ENCODE peak calls at places on chromosomes 5 and 9, in four cellular contexts. K is right atrium auricular region, Z is brain microvascular endothelial cell, P is GM06990. R is an unnamed sample.

GRCh38 chr5:155049569-155050383 is 36.2 kb downstream of the KIF4B start:
- DNase-seq in Z (no peak), P (no peak), K (no peak), R (no peak)

GRCh38 chr5:137506296-137506695 is 7.2 kb upstream of the SPOCK1 start:
- DNase-seq in Z (no peak), K (no peak), P (no peak), R (no peak)

GRCh38 chr5:57082441-57083067 is 91.3 kb upstream of the GPBP1 start:
- DNase-seq in Z (peak), P (no peak), K (no peak), R (no peak)

GRCh38 chr5:171484460-171484899 is 65.0 kb downstream of the FGF18 start:
- DNase-seq in P (no peak), Z (peak), K (no peak), R (peak)

GRCh38 chr9:92934321-92934720 is 13.0 kb upstream of the FGD3 start:
- DNase-seq in Z (no peak), K (no peak), P (no peak), R (no peak)

GRCh38 chr9:124210697-124211096 is 47.1 kb upstream of the NEK6 start:
- DNase-seq in P (no peak), K (no peak), Z (no peak), R (no peak)

GRCh38 chr5:113264061-113264460 is 170.7 kb downstream of the TSSK1B start:
- DNase-seq in P (no peak), K (no peak), Z (peak), R (no peak)

GRCh38 chr5:60161340-60161934 is 267.9 kb upstream of the PDE4D start:
- DNase-seq in K (no peak), Z (peak), P (peak), R (no peak)

GRCh38 chr9:128406848-128407391 is 13.7 kb upstream of the CERCAM start:
- DNase-seq in K (no peak), P (no peak), Z (peak), R (no peak)

GRCh38 chr9:128636024-128636390 is 20.6 kb downstream of the DYNC2I2 start:
- DNase-seq in P (no peak), Z (no peak), K (no peak), R (no peak)

GRCh38 chr9:104748359-104749031 is 1.0 kb downstream of the NIPSNAP3A start:
- DNase-seq in K (no peak), P (no peak), Z (no peak), R (no peak)

GRCh38 chr5:109692011-109692410 is 2.3 kb downstream of the MAN2A1 start:
- DNase-seq in Z (peak), K (no peak), P (peak), R (no peak)

GRCh38 chr5:167269146-167269545 is 1022.3 kb upstream of the WWC1 start:
- DNase-seq in K (no peak), Z (no peak), P (no peak), R (no peak)

GRCh38 chr9:73073337-73074175 is 78.1 kb upstream of the ANXA1 start:
- DNase-seq in Z (peak), K (no peak), P (no peak), R (no peak)

GRCh38 chr9:114168281-114169028 is 13.1 kb downstream of the COL27A1 start:
- DNase-seq in Z (no peak), P (no peak), K (no peak), R (no peak)

GRCh38 chr9:26321935-26322334 is 570.7 kb downstream of the CAAP1 start:
- DNase-seq in P (no peak), K (no peak), Z (no peak), R (no peak)

GRCh38 chr9:134171316-134172197 is 7.2 kb upstream of the RNU6ATAC start:
- DNase-seq in Z (no peak), K (peak), P (no peak), R (no peak)

GRCh38 chr9:107597743-107598217 is 108.2 kb upstream of the KLF4 start:
- DNase-seq in P (no peak), K (no peak), Z (no peak), R (no peak)

GRCh38 chr5:53059281-53059680 is 50.3 kb downstream of the MOCS2 start:
- DNase-seq in Z (peak), P (no peak), K (no peak), R (no peak)

GRCh38 chr5:5524327-5524726 is 101.8 kb downstream of the ICE1 start:
- DNase-seq in Z (no peak), P (no peak), K (no peak), R (no peak)

GRCh38 chr5:119439140-119439625 is 13.1 kb upstream of the HSD17B4 start:
- DNase-seq in Z (no peak), K (no peak), P (no peak), R (no peak)

GRCh38 chr9:36772449-36773370 is 200.0 kb downstream of the MELK start:
- DNase-seq in Z (peak), P (no peak), K (no peak), R (no peak)

GRCh38 chr5:53288511-53288910 is 179.0 kb upstream of the MOCS2 start:
- DNase-seq in K (no peak), P (no peak), Z (no peak), R (no peak)

GRCh38 chr5:159456722-159457462 is 126.6 kb upstream of the IL12B start:
- DNase-seq in K (no peak), P (peak), Z (no peak), R (no peak)

GRCh38 chr5:122358382-122358990 is 46.4 kb downstream of the SNCAIP start:
- DNase-seq in P (no peak), K (no peak), Z (no peak), R (no peak)

GRCh38 chr9:130698514-130698913 is 4.9 kb downstream of the EXOSC2 start:
- DNase-seq in P (no peak), K (no peak), Z (no peak), R (no peak)

GRCh38 chr5:139631520-139632165 is 16.5 kb upstream of the CXXC5 start:
- DNase-seq in P (no peak), Z (no peak), K (peak), R (no peak)

GRCh38 chr5:168529361-168530234 is 493 bp downstream of the FBLL1 start:
- DNase-seq in K (no peak), P (no peak), Z (no peak), R (no peak)

GRCh38 chr9:11417782-11418181 is 805.0 kb upstream of the PTPRD start:
- DNase-seq in Z (no peak), P (no peak), K (no peak), R (no peak)

GRCh38 chr5:123965626-123966025 is 453.6 kb downstream of the CSNK1G3 start:
- DNase-seq in Z (no peak), P (no peak), K (no peak), R (no peak)

GRCh38 chr9:17075146-17075757 is 59.6 kb upstream of the CNTLN start:
- DNase-seq in K (no peak), P (no peak), Z (no peak), R (no peak)

GRCh38 chr9:113501129-113501686 is 37.7 kb downstream of the RGS3 start:
- DNase-seq in P (no peak), Z (no peak), K (no peak), R (no peak)

GRCh38 chr5:94057217-94057616 is 315.8 kb upstream of the POU5F2 start:
- DNase-seq in K (no peak), P (no peak), Z (no peak), R (no peak)

GRCh38 chr5:123000731-123001130 is 35.8 kb downstream of the PPIC start:
- DNase-seq in Z (no peak), K (no peak), P (no peak), R (no peak)

GRCh38 chr5:88279584-88279983 is 10.9 kb upstream of the TMEM161B start:
- DNase-seq in K (no peak), P (no peak), Z (no peak), R (no peak)

GRCh38 chr5:120808606-120809005 is 344.5 kb downstream of the PRR16 start:
- DNase-seq in P (no peak), Z (peak), K (no peak), R (no peak)

GRCh38 chr5:40787986-40788385 is 10.2 kb downstream of the PRKAA1 start:
- DNase-seq in Z (no peak), P (no peak), K (no peak), R (no peak)

GRCh38 chr9:134346151-134346550 is 19.9 kb downstream of the RXRA start:
- DNase-seq in P (no peak), Z (no peak), K (no peak), R (no peak)

GRCh38 chr9:84424945-84425344 is 84.4 kb upstream of the SLC28A3 start:
- DNase-seq in P (no peak), Z (no peak), K (no peak), R (no peak)

GRCh38 chr5:77015938-77016569 is 14.2 kb upstream of the AGGF1 start:
- DNase-seq in Z (peak), P (no peak), K (no peak), R (no peak)
- TF ChIP-seq CTCF in Z (peak), P (peak), K (peak), R (no peak)

DNA sequence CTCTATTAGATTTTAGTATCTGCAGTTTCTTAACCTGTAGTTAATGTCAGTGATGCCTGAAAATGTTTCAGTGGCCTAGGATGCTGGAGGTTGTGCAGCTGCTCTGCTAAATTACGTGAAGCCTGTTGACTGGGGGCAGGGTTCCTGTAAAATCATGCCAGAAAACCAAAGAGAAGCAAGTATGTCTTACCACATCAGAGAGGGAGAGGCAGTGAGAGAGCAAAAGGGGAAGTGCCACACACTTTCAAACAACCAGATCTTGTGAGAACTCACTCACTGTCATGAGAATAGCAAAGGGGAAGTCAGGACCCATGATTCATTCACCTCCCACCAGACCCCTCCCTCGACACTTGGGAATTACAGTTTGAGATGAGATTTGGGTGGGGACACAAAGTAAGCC is 83.9 kb upstream of the CYLC2 start:
- DNase-seq in Z (no peak), K (no peak), P (no peak), R (no peak)
- TF ChIP-seq CTCF in Z (no peak), K (no peak), P (no peak), R (no peak)

GRCh38 chr5:55037816-55038379 is 13.8 kb downstream of the GZMK start:
- DNase-seq in P (no peak), K (no peak), Z (no peak), R (no peak)

GRCh38 chr5:55035480-55035879 is 11.4 kb downstream of the GZMK start:
- DNase-seq in Z (no peak), K (no peak), P (no peak), R (no peak)

GRCh38 chr5:55039843-55040242 is 15.8 kb downstream of the GZMK start:
- DNase-seq in K (no peak), P (no peak), Z (no peak), R (no peak)

GRCh38 chr5:55036477-55036876 is 12.4 kb downstream of the GZMK start:
- DNase-seq in Z (no peak), P (no peak), K (no peak), R (no peak)

DNA sequence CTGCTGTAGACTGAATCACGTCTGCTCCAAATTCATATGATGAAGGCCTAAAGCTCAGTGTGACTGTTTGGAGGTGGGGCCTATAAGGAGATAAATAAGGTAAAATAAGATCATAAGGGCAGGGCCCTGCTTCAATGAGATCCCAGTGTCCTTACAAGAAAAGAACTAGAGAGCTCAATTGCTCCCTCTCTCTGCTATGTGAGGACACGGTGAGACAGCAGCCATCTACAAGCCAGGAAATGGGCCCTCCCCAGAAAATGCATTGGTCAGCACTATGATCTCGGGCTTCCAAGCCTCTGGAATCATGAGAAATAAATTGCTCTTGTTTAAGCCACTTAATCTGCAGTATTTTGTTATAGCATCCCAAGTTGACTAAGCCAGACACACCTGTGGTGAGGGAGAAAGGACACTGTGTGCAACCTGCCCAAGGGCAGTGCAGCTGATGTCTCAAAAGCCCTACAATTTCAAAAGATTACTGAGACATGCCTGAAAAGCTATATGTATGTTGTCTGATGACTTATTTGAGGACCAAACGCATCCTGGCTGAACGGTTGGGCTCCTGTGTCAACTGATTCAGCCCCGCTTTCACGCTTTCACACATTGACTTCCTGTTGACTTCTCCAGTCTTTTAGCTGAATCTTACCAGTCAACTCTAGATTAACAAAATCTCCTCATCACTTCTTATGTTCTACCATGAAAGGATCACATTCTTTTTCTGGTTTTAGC is 13.2 kb downstream of the GZMK start:
- DNase-seq in P (peak), Z (no peak), K (no peak), R (no peak)
- TF ChIP-seq CTCF in P (peak), Z (peak), K (no peak), R (no peak)

DNA sequence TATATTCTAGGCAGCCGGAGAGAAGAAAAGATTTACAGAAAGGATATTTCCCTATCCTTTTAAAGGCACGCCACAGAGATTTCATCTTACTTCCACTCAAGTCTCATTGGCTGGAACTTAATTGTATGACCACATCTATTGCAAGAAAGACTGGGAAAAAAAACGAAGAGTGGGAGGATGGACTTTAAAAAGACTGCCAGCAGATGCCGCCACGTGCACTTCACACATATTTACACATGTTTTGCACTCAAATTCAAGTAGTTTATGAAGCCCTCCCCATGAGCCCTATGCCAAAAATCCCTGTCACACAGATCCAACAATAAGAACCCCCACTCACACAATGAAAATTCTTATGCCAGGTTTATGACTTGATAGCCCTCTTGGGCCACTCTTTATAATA is 138.5 kb upstream of the TYRP1 start:
- DNase-seq in Z (no peak), K (no peak), P (no peak), R (no peak)
- TF ChIP-seq CTCF in Z (peak), K (no peak), P (no peak), R (no peak)

DNA sequence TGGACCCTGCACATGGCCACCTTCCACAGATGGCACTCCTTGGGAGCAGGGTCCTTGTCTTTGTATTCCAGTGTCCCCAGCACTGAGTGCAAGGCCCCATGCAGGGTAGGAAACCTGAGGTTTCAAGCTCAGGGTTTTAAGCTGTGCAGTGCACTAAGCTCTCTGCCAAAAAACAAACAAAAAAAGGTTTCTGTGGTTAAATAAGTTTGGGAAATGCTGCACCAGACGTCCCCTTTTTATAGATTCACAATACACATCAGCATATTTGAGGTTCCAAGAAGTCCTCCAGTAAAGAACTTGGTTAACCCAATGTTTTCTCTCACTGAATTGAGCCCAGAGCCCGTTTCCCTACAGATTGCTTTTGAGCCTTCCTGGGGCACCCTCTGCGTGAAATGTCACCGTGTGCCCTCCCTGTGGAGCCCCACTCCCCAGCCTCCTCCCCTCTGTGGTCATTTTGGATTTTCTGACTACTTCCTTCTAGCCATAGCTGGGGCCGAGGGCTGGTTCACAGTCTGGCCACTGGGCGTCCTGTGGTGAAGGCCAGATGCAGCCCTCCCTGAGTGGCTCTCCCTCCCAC is 17.1 kb downstream of the DELE1 start:
- DNase-seq in P (no peak), Z (peak), K (no peak), R (no peak)
- TF ChIP-seq CTCF in P (no peak), Z (peak), K (no peak), R (no peak)

GRCh38 chr5:71475788-71476384 is 20.4 kb downstream of the BDP1 start:
- DNase-seq in P (no peak), Z (no peak), K (no peak), R (no peak)
- TF ChIP-seq CTCF in P (peak), Z (peak), K (no peak), R (no peak)

GRCh38 chr5:131647078-131647769 is 12.2 kb upstream of the RAPGEF6 start:
- DNase-seq in K (no peak), Z (no peak), P (peak), R (no peak)
- TF ChIP-seq CTCF in K (no peak), Z (no peak), P (no peak), R (no peak)

GRCh38 chr5:174692381-174692780 is 32.0 kb upstream of the MSX2 start:
- DNase-seq in P (no peak), K (no peak), Z (no peak), R (no peak)

GRCh38 chr5:174699131-174699530 is 25.3 kb upstream of the MSX2 start:
- DNase-seq in P (no peak), Z (no peak), K (no peak), R (no peak)

GRCh38 chr5:174692982-174693422 is 31.4 kb upstream of the MSX2 start:
- DNase-seq in K (no peak), P (no peak), Z (no peak), R (no peak)

GRCh38 chr5:174693697-174694400 is 30.5 kb upstream of the MSX2 start:
- DNase-seq in Z (no peak), P (no peak), K (no peak), R (no peak)

DNA sequence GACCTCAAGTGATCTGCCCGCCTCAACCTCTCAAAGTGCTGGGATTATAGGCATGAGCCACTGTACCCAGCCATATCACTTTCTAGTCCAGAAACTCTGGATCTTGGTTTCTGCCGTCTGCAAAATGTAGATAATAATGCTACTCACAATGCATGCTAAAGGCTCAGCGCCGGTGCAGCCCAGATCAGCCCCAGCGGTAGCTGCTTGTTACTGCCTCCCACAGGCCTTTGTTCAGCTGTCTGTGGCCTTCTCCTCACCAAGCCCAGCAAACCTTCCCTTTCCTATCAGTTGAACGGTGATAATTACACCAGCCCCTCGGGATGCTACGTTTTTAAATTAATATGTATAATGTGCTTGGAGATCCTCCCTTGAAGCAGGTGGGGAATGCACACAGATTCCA is 26.2 kb upstream of the MSX2 start:
- DNase-seq in K (no peak), P (no peak), Z (no peak), R (no peak)
- TF ChIP-seq CTCF in K (no peak), P (no peak), Z (no peak), R (no peak)

GRCh38 chr5:16456103-16456832 is 9.3 kb downstream of the ZNF622 start:
- DNase-seq in P (peak), Z (peak), K (peak), R (no peak)
- TF ChIP-seq CTCF in P (peak), Z (peak), K (peak), R (no peak)

GRCh38 chr9:546235-546634 is 295.3 kb upstream of the DMRT1 start:
- DNase-seq in P (no peak), Z (no peak), K (no peak), R (no peak)

GRCh38 chr9:545480-545879 is 296.0 kb upstream of the DMRT1 start:
- DNase-seq in P (no peak), K (peak), Z (no peak), R (no peak)

GRCh38 chr9:549425-549997 is 292.0 kb upstream of the DMRT1 start:
- DNase-seq in K (no peak), P (no peak), Z (no peak), R (no peak)

GRCh38 chr9:547309-547708 is 294.2 kb upstream of the DMRT1 start:
- DNase-seq in P (no peak), K (no peak), Z (no peak), R (no peak)

GRCh38 chr9:546797-547223 is 294.7 kb upstream of the DMRT1 start:
- DNase-seq in P (no peak), Z (no peak), K (no peak), R (no peak)
- TF ChIP-seq CTCF in P (peak), Z (peak), K (no peak), R (no peak)